ENCODE peak calls at places on chromosome 4, in four cellular contexts. One of them, this sample, is unnamed.

GRCh38 chr4:41600243-41600642 is 62.3 kb downstream of the LIMCH1 start:
- DNase-seq in mesothelial cell of epicardium: no peak
- DNase-seq in A549: no peak
- DNase-seq in right lobe of liver: no peak
- DNase-seq in this sample: no peak

GRCh38 chr4:108356209-108356535 is 187.4 kb upstream of the LEF1 start:
- DNase-seq in right lobe of liver: no peak
- DNase-seq in A549: no peak
- DNase-seq in mesothelial cell of epicardium: no peak
- DNase-seq in this sample: no peak

GRCh38 chr4:97013309-97014106 is 1129.8 kb downstream of the STPG2 start:
- DNase-seq in A549: no peak
- DNase-seq in right lobe of liver: no peak
- DNase-seq in mesothelial cell of epicardium: no peak
- DNase-seq in this sample: no peak

GRCh38 chr4:8705161-8706145 is 112.9 kb downstream of the CPZ start:
- DNase-seq in right lobe of liver: no peak
- DNase-seq in A549: no peak
- DNase-seq in mesothelial cell of epicardium: no peak
- DNase-seq in this sample: no peak

GRCh38 chr4:41028392-41029076 is 185.8 kb downstream of the APBB2 start:
- DNase-seq in right lobe of liver: no peak
- DNase-seq in A549: no peak
- DNase-seq in mesothelial cell of epicardium: no peak
- DNase-seq in this sample: no peak

GRCh38 chr4:92303621-92304027 is at the start of gene GRID2:
- DNase-seq in mesothelial cell of epicardium: peak
- DNase-seq in A549: no peak
- DNase-seq in right lobe of liver: no peak
- DNase-seq in this sample: no peak

GRCh38 chr4:187469627-187470026 is 525.9 kb upstream of the ZFP42 start:
- DNase-seq in right lobe of liver: no peak
- DNase-seq in A549: no peak
- DNase-seq in mesothelial cell of epicardium: no peak
- DNase-seq in this sample: no peak

GRCh38 chr4:155950461-155950860 is 3.2 kb downstream of the CTSO start:
- DNase-seq in mesothelial cell of epicardium: no peak
- DNase-seq in right lobe of liver: no peak
- DNase-seq in A549: no peak
- DNase-seq in this sample: no peak

GRCh38 chr4:5142726-5143125 is 91.4 kb downstream of the STK32B start:
- DNase-seq in right lobe of liver: no peak
- DNase-seq in mesothelial cell of epicardium: no peak
- DNase-seq in A549: peak
- DNase-seq in this sample: no peak

GRCh38 chr4:3805731-3806130 is 39.5 kb downstream of the ADRA2C start:
- DNase-seq in mesothelial cell of epicardium: no peak
- DNase-seq in right lobe of liver: peak
- DNase-seq in A549: no peak
- DNase-seq in this sample: peak

GRCh38 chr4:34202154-34202553 is 2042.2 kb downstream of the ARAP2 start:
- DNase-seq in mesothelial cell of epicardium: no peak
- DNase-seq in A549: no peak
- DNase-seq in right lobe of liver: no peak
- DNase-seq in this sample: no peak

GRCh38 chr4:141654098-141654497 is 17.7 kb downstream of the IL15 start:
- DNase-seq in right lobe of liver: peak
- DNase-seq in mesothelial cell of epicardium: no peak
- DNase-seq in A549: peak
- DNase-seq in this sample: no peak

GRCh38 chr4:1584498-1584897 is 99.6 kb downstream of the FAM53A start:
- DNase-seq in mesothelial cell of epicardium: no peak
- DNase-seq in A549: no peak
- DNase-seq in right lobe of liver: peak
- DNase-seq in this sample: peak

GRCh38 chr4:121873604-121874003 is 3.3 kb upstream of the BBS7 start:
- DNase-seq in mesothelial cell of epicardium: no peak
- DNase-seq in right lobe of liver: no peak
- DNase-seq in A549: no peak
- DNase-seq in this sample: no peak

GRCh38 chr4:76545161-76545884 is 110.3 kb downstream of the SHROOM3 start:
- DNase-seq in right lobe of liver: no peak
- DNase-seq in mesothelial cell of epicardium: no peak
- DNase-seq in A549: no peak
- DNase-seq in this sample: no peak

GRCh38 chr4:2462992-2463762 is 5.7 kb upstream of the RNF4 start:
- DNase-seq in A549: no peak
- DNase-seq in right lobe of liver: no peak
- DNase-seq in mesothelial cell of epicardium: no peak
- DNase-seq in this sample: no peak

GRCh38 chr4:18042754-18043153 is 21.2 kb upstream of the LCORL start:
- DNase-seq in A549: no peak
- DNase-seq in right lobe of liver: no peak
- DNase-seq in mesothelial cell of epicardium: no peak
- DNase-seq in this sample: no peak

GRCh38 chr4:176274441-176274840 is 5.4 kb upstream of the ASB5 start:
- DNase-seq in right lobe of liver: no peak
- DNase-seq in mesothelial cell of epicardium: no peak
- DNase-seq in A549: peak
- DNase-seq in this sample: no peak

GRCh38 chr4:5133933-5134594 is 82.8 kb downstream of the STK32B start:
- DNase-seq in right lobe of liver: no peak
- DNase-seq in mesothelial cell of epicardium: no peak
- DNase-seq in A549: no peak
- DNase-seq in this sample: no peak

GRCh38 chr4:145882594-145882993 is 56.0 kb downstream of the ZNF827 start:
- DNase-seq in mesothelial cell of epicardium: no peak
- DNase-seq in A549: no peak
- DNase-seq in right lobe of liver: no peak
- DNase-seq in this sample: no peak

GRCh38 chr4:127165971-127166370 is 466.8 kb upstream of the INTU start:
- DNase-seq in right lobe of liver: no peak
- DNase-seq in mesothelial cell of epicardium: no peak
- DNase-seq in A549: no peak
- DNase-seq in this sample: no peak

GRCh38 chr4:7383251-7383650 is 51.5 kb downstream of the PSAPL1 start:
- DNase-seq in A549: no peak
- DNase-seq in mesothelial cell of epicardium: peak
- DNase-seq in right lobe of liver: no peak
- DNase-seq in this sample: peak

GRCh38 chr4:57190651-57191481 is 80.7 kb upstream of the IGFBP7 start:
- DNase-seq in A549: peak
- DNase-seq in right lobe of liver: no peak
- DNase-seq in mesothelial cell of epicardium: peak
- DNase-seq in this sample: no peak

GRCh38 chr4:41232406-41232805 is 18.1 kb upstream of the APBB2 start:
- DNase-seq in A549: no peak
- DNase-seq in mesothelial cell of epicardium: no peak
- DNase-seq in right lobe of liver: no peak
- DNase-seq in this sample: no peak

GRCh38 chr4:4332529-4332928 is 42.5 kb downstream of the ZBTB49 start:
- DNase-seq in A549: no peak
- DNase-seq in mesothelial cell of epicardium: no peak
- DNase-seq in right lobe of liver: no peak
- DNase-seq in this sample: no peak

GRCh38 chr4:65018313-65018712 is 609.1 kb upstream of the TECRL start:
- DNase-seq in right lobe of liver: no peak
- DNase-seq in A549: no peak
- DNase-seq in mesothelial cell of epicardium: no peak
- DNase-seq in this sample: no peak

GRCh38 chr4:20311863-20312262 is 60.2 kb downstream of the SLIT2 start:
- DNase-seq in right lobe of liver: no peak
- DNase-seq in A549: no peak
- DNase-seq in mesothelial cell of epicardium: no peak
- DNase-seq in this sample: no peak

GRCh38 chr4:86685401-86685800 is 91.3 kb downstream of the PTPN13 start:
- DNase-seq in A549: peak
- DNase-seq in right lobe of liver: no peak
- DNase-seq in mesothelial cell of epicardium: no peak
- DNase-seq in this sample: no peak

GRCh38 chr4:22500831-22501714 is 14.8 kb downstream of the ADGRA3 start:
- DNase-seq in mesothelial cell of epicardium: no peak
- DNase-seq in right lobe of liver: no peak
- DNase-seq in A549: peak
- DNase-seq in this sample: no peak

GRCh38 chr4:4762909-4763814 is 96.3 kb upstream of the MSX1 start:
- DNase-seq in A549: peak
- DNase-seq in right lobe of liver: no peak
- DNase-seq in mesothelial cell of epicardium: peak
- DNase-seq in this sample: peak

GRCh38 chr4:9942139-9942538 is 79.2 kb downstream of the SLC2A9 start:
- DNase-seq in A549: no peak
- DNase-seq in right lobe of liver: no peak
- DNase-seq in mesothelial cell of epicardium: no peak
- DNase-seq in this sample: no peak

GRCh38 chr4:25950476-25951389 is 36.7 kb downstream of the SMIM20 start:
- DNase-seq in right lobe of liver: no peak
- DNase-seq in mesothelial cell of epicardium: no peak
- DNase-seq in A549: no peak
- DNase-seq in this sample: no peak

GRCh38 chr4:86939737-86940141 is 4.9 kb downstream of the AFF1 start:
- DNase-seq in right lobe of liver: no peak
- DNase-seq in A549: no peak
- DNase-seq in mesothelial cell of epicardium: no peak
- DNase-seq in this sample: no peak

GRCh38 chr4:39435875-39436563 is 22.7 kb downstream of the RPL9 start:
- DNase-seq in mesothelial cell of epicardium: no peak
- DNase-seq in A549: no peak
- DNase-seq in right lobe of liver: no peak
- DNase-seq in this sample: no peak
- TF ChIP-seq CTCF in mesothelial cell of epicardium: no peak
- TF ChIP-seq CTCF in A549: peak
- TF ChIP-seq CTCF in right lobe of liver: peak
- TF ChIP-seq CTCF in this sample: peak

DNA sequence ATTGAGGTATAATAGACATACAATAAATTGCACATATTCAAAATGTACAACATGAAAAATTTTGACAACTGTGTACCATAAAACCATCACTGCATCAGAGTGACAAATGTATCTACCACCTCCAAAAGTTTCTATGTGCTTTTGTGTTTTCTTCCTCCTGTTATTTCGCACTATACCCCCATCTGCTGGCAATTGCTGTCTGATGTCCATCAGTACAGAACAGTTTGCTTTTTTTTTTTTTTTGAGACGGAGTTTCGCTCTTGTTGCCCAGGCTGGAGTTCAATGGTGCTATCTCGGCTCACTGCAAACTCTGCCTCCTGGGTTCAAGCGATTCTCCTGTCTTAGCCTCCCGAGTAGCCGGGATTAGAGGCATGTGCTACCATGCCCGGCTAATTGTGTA is 154.3 kb upstream of the GIMD1 start:
- DNase-seq in mesothelial cell of epicardium: no peak
- DNase-seq in right lobe of liver: no peak
- DNase-seq in A549: peak
- DNase-seq in this sample: no peak
- TF ChIP-seq CTCF in mesothelial cell of epicardium: no peak
- TF ChIP-seq CTCF in right lobe of liver: no peak
- TF ChIP-seq CTCF in A549: peak
- TF ChIP-seq CTCF in this sample: peak

GRCh38 chr4:95839891-95840290 is at the start of gene PDHA2:
- DNase-seq in right lobe of liver: no peak
- DNase-seq in mesothelial cell of epicardium: no peak
- DNase-seq in A549: no peak
- DNase-seq in this sample: peak

GRCh38 chr4:95833652-95834276 is 6.1 kb upstream of the PDHA2 start:
- DNase-seq in right lobe of liver: no peak
- DNase-seq in A549: no peak
- DNase-seq in mesothelial cell of epicardium: no peak
- DNase-seq in this sample: no peak

GRCh38 chr4:95838192-95838591 is 1.7 kb upstream of the PDHA2 start:
- DNase-seq in right lobe of liver: no peak
- DNase-seq in mesothelial cell of epicardium: no peak
- DNase-seq in A549: no peak
- DNase-seq in this sample: no peak

GRCh38 chr4:95830647-95831046 is 9.2 kb upstream of the PDHA2 start:
- DNase-seq in right lobe of liver: no peak
- DNase-seq in A549: no peak
- DNase-seq in mesothelial cell of epicardium: no peak
- DNase-seq in this sample: no peak

DNA sequence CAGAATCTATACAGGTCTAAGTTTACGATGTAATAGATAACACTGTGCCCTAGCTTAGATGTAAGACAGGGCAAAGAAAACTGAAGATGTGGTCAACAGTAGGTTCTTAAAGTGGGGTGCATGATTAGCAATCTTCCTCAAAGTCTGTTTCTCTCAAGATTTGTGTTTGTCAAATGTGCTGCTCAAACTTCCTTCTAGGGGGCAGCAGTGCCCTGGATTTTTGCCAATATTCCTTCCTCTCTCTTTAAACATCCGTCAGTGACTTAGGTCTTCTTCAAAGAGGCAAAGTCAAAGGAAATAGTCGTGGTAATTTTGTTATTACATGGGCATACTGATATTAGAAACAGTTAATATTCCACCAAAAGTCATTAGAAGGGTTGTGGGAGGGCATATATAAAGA is 4.2 kb upstream of the PDHA2 start:
- DNase-seq in right lobe of liver: no peak
- DNase-seq in A549: peak
- DNase-seq in mesothelial cell of epicardium: no peak
- DNase-seq in this sample: no peak
- TF ChIP-seq CTCF in right lobe of liver: no peak
- TF ChIP-seq CTCF in A549: no peak
- TF ChIP-seq CTCF in mesothelial cell of epicardium: no peak
- TF ChIP-seq CTCF in this sample: peak

GRCh38 chr4:147984065-147984777 is 252.3 kb downstream of the ARHGAP10 start:
- DNase-seq in right lobe of liver: no peak
- DNase-seq in A549: peak
- DNase-seq in mesothelial cell of epicardium: no peak
- DNase-seq in this sample: no peak
- TF ChIP-seq CTCF in right lobe of liver: peak
- TF ChIP-seq CTCF in A549: peak
- TF ChIP-seq CTCF in mesothelial cell of epicardium: peak
- TF ChIP-seq CTCF in this sample: peak